ENCODE peak calls at places on chromosomes 6 and 20, in five cellular contexts. W is neuronal stem cell, X is H9, R is H1, L is mesenchymal stem cell. F is an unnamed sample.

GRCh38 chr20:5183731-5184474 is 57.1 kb downstream of the CDS2 start:
- DNase-seq in W (no peak), X (no peak), R (no peak), L (no peak), F (peak; percentile 35)

GRCh38 chr20:25073544-25073943 is 8.4 kb downstream of the VSX1 start:
- DNase-seq in W (no peak), X (peak; percentile 36), R (no peak), L (no peak), F (no peak)

GRCh38 chr6:82681119-82681714 is 317.6 kb downstream of the TPBG start:
- DNase-seq in W (no peak), X (no peak), R (no peak), L (no peak), F (no peak)

GRCh38 chr6:42260424-42260888 is 42.8 kb upstream of the MRPS10 start:
- DNase-seq in W (no peak), X (peak; percentile 72), R (no peak), L (peak; percentile 51), F (no peak)

GRCh38 chr6:26290941-26291340 is 74.1 kb upstream of the BTN3A2 start:
- DNase-seq in W (no peak), X (no peak), R (no peak), L (no peak), F (no peak)

GRCh38 chr20:34262488-34263288 is 21.5 kb downstream of the ASIP start:
- DNase-seq in W (no peak), X (no peak), R (no peak), L (peak; percentile 56), F (no peak)

GRCh38 chr20:53844259-53844658 is 226.1 kb downstream of the BCAS1 start:
- DNase-seq in W (no peak), X (no peak), R (no peak), L (no peak), F (no peak)

GRCh38 chr6:106514281-106514885 is 114.9 kb downstream of the RTN4IP1 start:
- DNase-seq in W (no peak), X (no peak), R (no peak), L (no peak), F (no peak)

GRCh38 chr20:37276494-37277252 is 12.8 kb upstream of the MANBAL start:
- DNase-seq in W (no peak), X (no peak), R (no peak), L (peak; percentile 51), F (peak; percentile 49)

GRCh38 chr20:43721429-43722152 is 5.2 kb downstream of the GTSF1L start:
- DNase-seq in W (no peak), X (peak; percentile 58), R (no peak), L (no peak), F (no peak)

GRCh38 chr6:99093781-99094180 is 146.0 kb upstream of the FBXL4 start:
- DNase-seq in W (no peak), X (no peak), R (no peak), L (no peak), F (no peak)

GRCh38 chr20:61837200-61837599 is 228.5 kb downstream of the TAF4 start:
- DNase-seq in W (no peak), X (no peak), R (no peak), L (no peak), F (no peak)

GRCh38 chr20:8152183-8152582 is 20.1 kb downstream of the PLCB1 start:
- DNase-seq in W (no peak), X (no peak), R (no peak), L (peak; percentile 32), F (no peak)

GRCh38 chr6:117906905-117907599 is at the start of gene SLC35F1:
- DNase-seq in W (peak; percentile 74), X (peak; percentile 87), R (no peak), L (peak; percentile 35), F (peak; percentile 46)

GRCh38 chr6:15522427-15522826 is 140.4 kb downstream of the DTNBP1 start:
- DNase-seq in W (no peak), X (peak; percentile 51), R (no peak), L (no peak), F (no peak)

GRCh38 chr6:129567374-129567773 is 142.6 kb downstream of the ARHGAP18 start:
- DNase-seq in W (no peak), X (peak; percentile 63), R (peak; percentile 29), L (no peak), F (peak; percentile 67)

GRCh38 chr6:162922816-162923215 is 195.0 kb downstream of the PACRG start:
- DNase-seq in W (no peak), X (no peak), R (no peak), L (peak; percentile 16), F (no peak)

GRCh38 chr20:46040902-46041535 is 12.0 kb downstream of the SLC12A5 start:
- DNase-seq in W (peak; percentile 76), X (peak; percentile 79), R (no peak), L (peak; percentile 45), F (peak; percentile 69)

GRCh38 chr20:4512891-4513550 is 208.7 kb upstream of the PRND start:
- DNase-seq in W (no peak), X (no peak), R (no peak), L (peak; percentile 82), F (no peak)

GRCh38 chr6:127403636-127404035 is 55.6 kb downstream of the KIAA0408 start:
- DNase-seq in W (no peak), X (no peak), R (no peak), L (no peak), F (no peak)

GRCh38 chr6:89221971-89222887 is 5.1 kb upstream of the GABRR1 start:
- DNase-seq in W (no peak), X (no peak), R (no peak), L (no peak), F (no peak)

GRCh38 chr6:14711056-14711703 is 534.7 kb upstream of the JARID2 start:
- DNase-seq in W (no peak), X (peak; percentile 66), R (no peak), L (peak; percentile 86), F (peak; percentile 65)

GRCh38 chr20:63579017-63579705 is 5.1 kb upstream of the HELZ2 start:
- DNase-seq in W (no peak), X (no peak), R (no peak), L (no peak), F (no peak)

GRCh38 chr6:170088349-170088951 is 202.4 kb downstream of the DLL1 start:
- DNase-seq in W (no peak), X (no peak), R (no peak), L (no peak), F (no peak)

GRCh38 chr20:51639206-51639832 is 96.8 kb upstream of the NFATC2 start:
- DNase-seq in W (peak; percentile 69), X (peak; percentile 81), R (peak; percentile 51), L (peak; percentile 71), F (peak; percentile 63)

GRCh38 chr20:33423141-33423834 is 20.3 kb downstream of the SNTA1 start:
- DNase-seq in W (no peak), X (no peak), R (no peak), L (peak; percentile 88), F (no peak)

GRCh38 chr6:41336824-41337223 is 1.4 kb downstream of the NCR2 start:
- DNase-seq in W (no peak), X (no peak), R (no peak), L (no peak), F (no peak)

GRCh38 chr6:37244430-37245310 is 12.9 kb upstream of the TBC1D22B start:
- DNase-seq in W (no peak), X (no peak), R (no peak), L (peak; percentile 100), F (no peak)

GRCh38 chr6:31871068-31871659 is 7.6 kb downstream of the SLC44A4 start:
- DNase-seq in W (no peak), X (no peak), R (no peak), L (no peak), F (peak; percentile 26)

GRCh38 chr6:163427498-163428254 is 13.2 kb downstream of the QKI start:
- DNase-seq in W (no peak), X (no peak), R (no peak), L (peak; percentile 86), F (no peak)

GRCh38 chr6:28225056-28225834 is at the start of gene ZSCAN9:
- DNase-seq in W (peak; percentile 84), X (peak; percentile 84), R (peak; percentile 66), L (peak; percentile 89), F (peak; percentile 90)

GRCh38 chr20:31642837-31643236 is 5.1 kb downstream of the COX4I2 start:
- DNase-seq in W (no peak), X (no peak), R (no peak), L (no peak), F (no peak)

GRCh38 chr6:169803816-169804340 is 52.5 kb downstream of the ERMARD start:
- DNase-seq in W (no peak), X (peak; percentile 8), R (no peak), L (no peak), F (no peak)

GRCh38 chr20:50376179-50376887 is 133.8 kb upstream of the PTPN1 start:
- DNase-seq in W (no peak), X (no peak), R (no peak), L (no peak), F (no peak)
- H2BK12ac ChIP-seq in W (no peak overlapping the region), X (no peak overlapping the region), R (no peak overlapping the region), L (no peak overlapping the region), F (no peak overlapping the region)

DNA sequence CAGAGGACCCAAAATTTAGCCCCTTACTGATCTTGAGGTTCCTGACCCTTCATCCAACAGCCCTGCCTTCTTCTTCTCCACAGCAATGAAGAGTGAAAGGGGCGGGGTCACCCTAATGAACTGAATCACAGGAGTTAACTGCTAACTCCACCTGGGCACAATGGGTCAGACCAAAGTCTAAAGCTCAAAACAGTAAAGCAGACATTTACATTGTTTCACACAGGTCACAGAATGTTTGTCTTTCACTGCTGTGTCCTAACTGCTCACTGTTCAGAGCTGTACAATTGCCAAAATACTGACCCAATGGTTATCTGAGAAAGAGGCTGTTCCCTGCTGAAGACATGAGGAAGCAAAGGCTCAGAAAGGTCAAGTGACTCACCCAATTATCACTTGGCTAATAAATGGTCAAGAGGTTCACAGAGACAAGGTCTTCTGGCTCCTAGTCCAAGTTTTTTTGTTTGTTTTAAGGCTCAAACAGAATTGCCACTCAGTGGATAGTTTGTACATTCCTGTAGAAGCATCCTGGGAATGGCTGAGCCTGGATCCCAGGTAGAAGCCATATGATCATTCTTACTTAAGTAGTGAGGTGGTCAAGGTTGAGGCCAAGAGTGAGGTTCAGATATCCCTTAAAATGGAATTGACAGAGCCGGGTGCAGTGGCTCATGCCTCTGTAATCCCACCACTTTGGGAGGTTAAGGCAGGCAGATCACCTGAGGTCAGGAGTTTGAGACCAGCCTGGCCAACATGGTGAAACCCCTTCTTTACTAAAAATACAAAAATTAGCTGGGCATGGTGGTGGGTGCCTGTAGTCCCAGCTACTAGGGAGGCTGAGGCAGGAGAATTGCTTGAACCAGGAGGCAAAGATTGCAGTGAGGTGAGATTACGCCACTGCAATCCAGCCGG is 35.1 kb upstream of the FAM83C start:
- DNase-seq in W (no peak), X (no peak), R (no peak), L (peak; percentile 66), F (no peak)
- H2AK5ac ChIP-seq in W (no peak overlapping the region), X (no peak overlapping the region), R (no peak overlapping the region), L (peak overlapping the region; percentile 84), F (no peak overlapping the region)

GRCh38 chr6:157135691-157136090 is 187.6 kb downstream of the TMEM242 start:
- DNase-seq in W (no peak), X (no peak), R (no peak), L (no peak), F (peak; percentile 35)
- H2BK12ac ChIP-seq in W (no peak overlapping the region), X (no peak overlapping the region), R (no peak overlapping the region), L (no peak overlapping the region), F (no peak overlapping the region)

GRCh38 chr6:124441430-124441829 is 520.8 kb upstream of the RNF217 start:
- DNase-seq in W (no peak), X (no peak), R (no peak), L (no peak), F (no peak)
- H2AK5ac ChIP-seq in W (no peak overlapping the region), X (no peak overlapping the region), R (no peak overlapping the region), L (no peak overlapping the region), F (no peak overlapping the region)